ENCODE peak calls at places on chromosomes 7 and 10, in seven cellular contexts. V is heart right ventricle, G is adrenal gland, N is lower lobe of right lung, Y is fibroblast of lung, B is colonic mucosa, F is tibial artery. I is an unnamed sample. For H3K4me1, the result is how much of the 10 kb centered on the place peaks cover.

GRCh38 chr10:46006219-46006618 is 24.2 kb downstream of the NCOA4 start:
- DNase-seq in V (no peak), G (no peak), N (no peak), Y (peak), B (no peak), F (no peak), I (no peak)

GRCh38 chr10:22825841-22826240 is 102.0 kb upstream of the ARMC3 start:
- DNase-seq in V (no peak), G (peak), N (peak), Y (no peak), B (no peak), F (no peak), I (peak)

GRCh38 chr7:144534196-144534595 is 130.7 kb upstream of the NOBOX start:
- DNase-seq in V (no peak), G (no peak), N (no peak), Y (no peak), B (no peak), F (no peak), I (no peak)

GRCh38 chr7:105185290-105186010 is 171.4 kb downstream of the KMT2E start:
- DNase-seq in V (no peak), G (no peak), N (no peak), Y (peak), B (no peak), F (no peak), I (no peak)

GRCh38 chr7:120949393-120949799 is 1.2 kb upstream of the ING3 start:
- DNase-seq in V (no peak), G (no peak), N (no peak), Y (no peak), B (no peak), F (no peak), I (no peak)

GRCh38 chr10:16602104-16602735 is 80.5 kb upstream of the C1QL3 start:
- DNase-seq in V (no peak), G (no peak), N (no peak), Y (no peak), B (no peak), F (no peak), I (no peak)

GRCh38 chr7:157299613-157300405 is 37.0 kb upstream of the DNAJB6 start:
- DNase-seq in V (no peak), G (no peak), N (no peak), Y (peak), B (no peak), F (no peak), I (no peak)

GRCh38 chr7:137923380-137923779 is 76.6 kb upstream of the DGKI start:
- DNase-seq in V (no peak), G (no peak), N (no peak), Y (peak), B (no peak), F (no peak), I (no peak)

GRCh38 chr7:97272237-97272975 is 154.9 kb downstream of the SDHAF3 start:
- DNase-seq in V (no peak), G (no peak), N (no peak), Y (no peak), B (peak), F (no peak), I (no peak)

GRCh38 chr7:55086413-55087201 is 67.8 kb downstream of the EGFR start:
- DNase-seq in V (no peak), G (peak), N (no peak), Y (peak), B (no peak), F (no peak), I (no peak)

GRCh38 chr7:140242057-140243031 is 65.6 kb upstream of the KDM7A start:
- DNase-seq in V (no peak), G (peak), N (peak), Y (no peak), B (peak), F (peak), I (peak)

DNA sequence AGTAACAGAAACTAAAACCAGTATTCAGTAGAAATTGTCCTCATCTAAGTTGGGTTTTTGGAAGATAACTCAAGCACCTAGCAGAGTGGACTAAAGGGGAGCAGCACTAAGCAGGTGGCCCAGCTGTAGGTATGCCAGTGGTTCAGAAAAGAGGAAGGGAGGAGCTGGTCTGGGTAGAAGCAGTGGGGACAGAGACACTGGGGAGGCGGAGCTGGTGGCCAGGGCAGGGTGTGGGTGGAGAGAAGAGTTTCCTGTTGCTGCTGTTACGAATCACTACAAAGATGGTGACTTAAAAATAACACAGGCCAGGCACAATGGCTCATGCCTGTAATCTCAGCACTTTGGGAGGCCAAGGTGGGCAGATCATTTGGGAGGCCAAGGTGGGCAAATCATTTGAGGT is 136.2 kb downstream of the WDR11 start:
- DNase-seq in V (no peak), G (no peak), N (no peak), Y (no peak), B (no peak), F (no peak), I (no peak)
- H3K4me3 ChIP-seq in V (no peak), G (no peak), N (no peak), Y (no peak), B (no peak), F (no peak), I (no peak)

DNA sequence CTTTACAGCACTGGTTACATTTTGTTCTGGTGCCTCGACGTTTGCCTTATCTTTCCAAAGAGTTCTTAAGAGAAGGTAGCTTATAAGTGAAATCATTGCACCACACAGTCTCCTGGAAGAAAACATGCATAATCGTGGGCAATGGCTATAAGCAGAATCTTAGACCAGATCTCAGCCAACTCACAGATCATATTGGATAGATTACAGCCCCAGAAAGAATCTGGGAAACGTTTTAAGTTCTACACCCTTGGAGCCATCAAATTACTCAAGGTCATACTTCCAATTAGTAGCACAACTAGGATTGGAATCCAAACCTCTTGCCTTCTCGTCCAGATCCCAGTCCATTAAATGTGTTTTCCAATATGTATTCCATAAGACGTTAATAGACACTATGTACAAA is 8.8 kb upstream of the PDCD4 start:
- DNase-seq in V (no peak), G (no peak), N (no peak), Y (no peak), B (no peak), F (no peak), I (no peak)
- H3K4me1 ChIP-seq in V (under half), G (under half), N (half or more), Y (under half), B (under half), F (under half), I (half or more)

DNA sequence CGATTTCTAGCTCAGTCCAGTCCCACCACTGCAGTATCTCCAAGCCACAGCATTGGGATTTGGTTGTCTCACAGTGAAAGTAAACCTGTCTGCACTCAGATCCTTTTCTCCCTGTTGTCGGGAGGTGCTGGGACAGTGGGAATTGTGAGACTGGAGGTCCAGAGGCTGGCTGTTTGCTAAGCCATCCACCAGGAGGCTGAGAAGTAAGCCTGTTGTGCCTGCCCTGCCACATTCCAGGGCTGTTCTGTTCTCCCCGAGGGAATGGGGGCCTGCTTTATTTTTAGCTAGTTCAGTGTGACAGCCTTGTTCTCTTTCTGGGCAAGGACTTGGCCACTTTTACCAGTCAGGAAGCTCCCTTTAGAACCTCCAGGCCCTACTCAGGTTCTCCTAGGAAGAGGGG is 54.9 kb downstream of the HK1 start:
- DNase-seq in V (peak), G (no peak), N (peak), Y (no peak), B (no peak), F (peak), I (no peak)
- TF ChIP-seq CTCF in V (no peak), G (no peak), N (peak), Y (peak), B (no peak), F (peak), I (no peak)

GRCh38 chr7:1457059-1457948 is 2.0 kb downstream of the MICALL2 start:
- DNase-seq in V (no peak), G (no peak), N (no peak), Y (no peak), B (peak), F (no peak), I (no peak)
- H3K4me3 ChIP-seq in V (peak), G (peak), N (peak), Y (peak), B (peak), F (peak), I (no peak)

GRCh38 chr7:29017666-29018065 is 59.5 kb upstream of the TRIL start:
- DNase-seq in V (no peak), G (no peak), N (no peak), Y (peak), B (no peak), F (no peak), I (no peak)

GRCh38 chr7:29007127-29007526 is 49.0 kb upstream of the TRIL start:
- DNase-seq in V (no peak), G (no peak), N (no peak), Y (no peak), B (no peak), F (no peak), I (no peak)

GRCh38 chr7:29013931-29014330 is 55.8 kb upstream of the TRIL start:
- DNase-seq in V (no peak), G (no peak), N (no peak), Y (no peak), B (no peak), F (no peak), I (no peak)

GRCh38 chr7:29014725-29015124 is 56.6 kb upstream of the TRIL start:
- DNase-seq in V (no peak), G (no peak), N (no peak), Y (no peak), B (no peak), F (no peak), I (no peak)

DNA sequence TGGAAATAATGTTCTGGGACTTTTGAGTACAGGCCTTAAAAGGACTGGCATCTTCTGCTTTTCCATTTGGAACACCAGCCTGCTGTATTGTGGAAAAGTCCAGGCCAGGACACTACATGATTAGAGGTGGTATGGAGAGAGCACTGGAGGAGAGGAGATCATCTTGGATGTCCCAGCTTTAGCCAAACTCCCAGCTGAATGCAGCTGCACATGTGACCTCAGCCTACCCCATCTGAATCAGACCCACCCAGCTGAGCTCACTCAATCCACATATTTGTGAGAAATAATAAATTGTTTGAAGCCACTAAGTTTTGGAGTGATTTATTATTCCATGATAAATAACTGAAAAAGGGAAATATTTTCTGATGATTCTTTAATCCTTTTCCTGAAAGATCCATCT is 54.9 kb upstream of the TRIL start:
- DNase-seq in V (no peak), G (no peak), N (no peak), Y (peak), B (no peak), F (no peak), I (no peak)
- H3K4me1 ChIP-seq in V (under half), G (under half), N (under half), Y (under half), B (under half), F (under half), I (under half)

GRCh38 chr7:26490631-26491624 is 199.3 kb downstream of the SNX10 start:
- DNase-seq in V (no peak), G (no peak), N (no peak), Y (no peak), B (no peak), F (no peak), I (peak)
- TF ChIP-seq CTCF in V (no peak), G (no peak), N (no peak), Y (no peak), B (no peak), F (no peak), I (no peak)

GRCh38 chr7:82507976-82508677 is 64.5 kb upstream of the CACNA2D1 start:
- DNase-seq in V (no peak), G (no peak), N (no peak), Y (no peak), B (peak), F (no peak), I (peak)
- H3K4me3 ChIP-seq in V (no peak), G (no peak), N (peak), Y (no peak), B (peak), F (no peak), I (no peak)

GRCh38 chr10:14564268-14564744 is 210.4 kb downstream of the FAM107B start:
- DNase-seq in V (no peak), G (no peak), N (no peak), Y (no peak), B (no peak), F (no peak), I (no peak)

GRCh38 chr10:14565199-14565598 is 209.5 kb downstream of the FAM107B start:
- DNase-seq in V (no peak), G (no peak), N (no peak), Y (no peak), B (peak), F (peak), I (no peak)

GRCh38 chr10:14566498-14566897 is 208.2 kb downstream of the FAM107B start:
- DNase-seq in V (no peak), G (no peak), N (no peak), Y (no peak), B (no peak), F (no peak), I (no peak)

GRCh38 chr10:14569274-14570060 is 205.2 kb downstream of the FAM107B start:
- DNase-seq in V (no peak), G (peak), N (peak), Y (no peak), B (peak), F (no peak), I (peak)

DNA sequence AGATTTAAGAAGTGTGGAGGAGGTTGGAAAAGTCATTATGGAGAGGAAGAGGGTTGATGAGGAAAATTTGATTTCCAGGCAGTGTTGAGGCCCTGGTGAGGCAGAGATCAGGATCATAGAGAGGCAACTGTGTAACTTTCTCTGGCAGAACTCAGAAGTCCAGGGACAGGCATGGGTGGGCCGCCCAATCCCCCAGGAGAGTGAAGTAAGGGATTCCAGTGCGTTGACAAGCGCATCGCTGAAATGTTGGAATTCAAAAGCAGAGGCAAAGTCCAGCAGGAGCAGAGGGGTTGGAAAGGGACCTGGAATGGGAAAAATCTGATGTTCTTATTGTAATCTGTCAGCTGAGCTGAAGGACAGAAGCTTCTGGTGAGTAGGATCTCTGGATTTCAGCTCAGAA is 207.3 kb downstream of the FAM107B start:
- DNase-seq in V (no peak), G (no peak), N (no peak), Y (no peak), B (no peak), F (no peak), I (no peak)
- H3K4me1 ChIP-seq in V (under half), G (under half), N (under half), Y (under half), B (under half), F (under half), I (under half)

GRCh38 chr10:86596266-86596665 is 58.1 kb upstream of the OPN4 start:
- DNase-seq in V (no peak), G (peak), N (no peak), Y (peak), B (no peak), F (no peak), I (no peak)

GRCh38 chr10:86594535-86594934 is 59.8 kb upstream of the OPN4 start:
- DNase-seq in V (no peak), G (no peak), N (no peak), Y (peak), B (no peak), F (no peak), I (no peak)

GRCh38 chr10:86595496-86595895 is 58.9 kb upstream of the OPN4 start:
- DNase-seq in V (no peak), G (no peak), N (no peak), Y (no peak), B (no peak), F (no peak), I (no peak)

GRCh38 chr10:86591436-86591835 is 62.9 kb upstream of the OPN4 start:
- DNase-seq in V (no peak), G (no peak), N (no peak), Y (no peak), B (no peak), F (no peak), I (no peak)

GRCh38 chr10:86592413-86592812 is 61.9 kb upstream of the OPN4 start:
- DNase-seq in V (no peak), G (no peak), N (no peak), Y (no peak), B (no peak), F (no peak), I (no peak)
- TF ChIP-seq CTCF in V (no peak), G (no peak), N (no peak), Y (no peak), B (no peak), F (no peak), I (no peak)